ENCODE peak calls at places on chromosome 18, in four cellular contexts. One of them, this sample, is unnamed.

GRCh38 chr18:45374878-45375630 is 240.2 kb upstream of the SLC14A2 start:
- DNase-seq in HepG2: no peak
- DNase-seq in H1: no peak
- DNase-seq in K562: no peak
- DNase-seq in this sample: no peak

GRCh38 chr18:10085405-10085804 is 171.6 kb downstream of the VAPA start:
- DNase-seq in H1: no peak
- DNase-seq in HepG2: no peak
- DNase-seq in K562: no peak
- DNase-seq in this sample: no peak

GRCh38 chr18:24538421-24539264 is 78.2 kb downstream of the HRH4 start:
- DNase-seq in K562: no peak
- DNase-seq in HepG2: no peak
- DNase-seq in H1: no peak
- DNase-seq in this sample: no peak

GRCh38 chr18:59748628-59749360 is 51.6 kb upstream of the CCBE1 start:
- DNase-seq in HepG2: no peak
- DNase-seq in K562: no peak
- DNase-seq in H1: no peak
- DNase-seq in this sample: no peak

GRCh38 chr18:77077401-77077800 is 55.2 kb downstream of the MBP start:
- DNase-seq in K562: no peak
- DNase-seq in H1: no peak
- DNase-seq in HepG2: no peak
- DNase-seq in this sample: no peak

GRCh38 chr18:35155403-35156117 is 85.3 kb upstream of the ZNF397 start:
- DNase-seq in HepG2: peak
- DNase-seq in H1: no peak
- DNase-seq in K562: no peak
- DNase-seq in this sample: no peak

GRCh38 chr18:52903858-52904257 is 563.9 kb downstream of the DCC start:
- DNase-seq in HepG2: peak
- DNase-seq in H1: peak
- DNase-seq in K562: peak
- DNase-seq in this sample: no peak

GRCh38 chr18:22377769-22378168 is 39.9 kb downstream of the CTAGE1 start:
- DNase-seq in HepG2: no peak
- DNase-seq in H1: no peak
- DNase-seq in K562: no peak
- DNase-seq in this sample: no peak

GRCh38 chr18:13414102-13414501 is 195.5 kb downstream of the LDLRAD4 start:
- DNase-seq in HepG2: no peak
- DNase-seq in H1: no peak
- DNase-seq in K562: no peak
- DNase-seq in this sample: no peak

GRCh38 chr18:68519341-68519740 is 195.6 kb downstream of the TMX3 start:
- DNase-seq in HepG2: no peak
- DNase-seq in K562: no peak
- DNase-seq in H1: no peak
- DNase-seq in this sample: no peak

GRCh38 chr18:79544386-79544963 is 135.1 kb upstream of the CTDP1 start:
- DNase-seq in H1: no peak
- DNase-seq in K562: no peak
- DNase-seq in HepG2: no peak
- DNase-seq in this sample: no peak
- H3K4me2 ChIP-seq in H1: no peak
- H3K4me2 ChIP-seq in K562: no peak
- H3K4me2 ChIP-seq in HepG2: no peak
- H3K4me2 ChIP-seq in this sample: no peak

GRCh38 chr18:5542393-5543035 is 1.3 kb downstream of the EPB41L3 start:
- DNase-seq in K562: no peak
- DNase-seq in HepG2: no peak
- DNase-seq in H1: no peak
- DNase-seq in this sample: peak
- TF ChIP-seq EZH2 in K562: no peak
- TF ChIP-seq EZH2 in HepG2: no peak
- TF ChIP-seq EZH2 in H1: no peak
- TF ChIP-seq EZH2 in this sample: no peak

GRCh38 chr18:55783921-55784320 is 195.9 kb upstream of the TCF4 start:
- DNase-seq in HepG2: no peak
- DNase-seq in K562: no peak
- DNase-seq in H1: no peak
- DNase-seq in this sample: no peak

GRCh38 chr18:55779461-55779710 is 191.4 kb upstream of the TCF4 start:
- DNase-seq in K562: no peak
- DNase-seq in HepG2: no peak
- DNase-seq in H1: no peak
- DNase-seq in this sample: no peak

GRCh38 chr18:55779711-55780590 is 192.0 kb upstream of the TCF4 start:
- DNase-seq in HepG2: no peak
- DNase-seq in H1: peak
- DNase-seq in K562: peak
- DNase-seq in this sample: peak

GRCh38 chr18:55780591-55781071 is 192.6 kb upstream of the TCF4 start:
- DNase-seq in H1: no peak
- DNase-seq in K562: no peak
- DNase-seq in HepG2: no peak
- DNase-seq in this sample: peak

GRCh38 chr18:55781481-55781957 is 193.5 kb upstream of the TCF4 start:
- DNase-seq in H1: peak
- DNase-seq in K562: peak
- DNase-seq in HepG2: no peak
- DNase-seq in this sample: peak
- TF ChIP-seq JUN in H1: no peak
- TF ChIP-seq JUN in K562: no peak
- TF ChIP-seq JUN in HepG2: no peak
- TF ChIP-seq JUN in this sample: no peak

GRCh38 chr18:62739911-62740310 is 24.6 kb downstream of the PHLPP1 start:
- DNase-seq in H1: no peak
- DNase-seq in K562: no peak
- DNase-seq in HepG2: no peak
- DNase-seq in this sample: no peak

GRCh38 chr18:62745089-62745751 is 29.9 kb downstream of the PHLPP1 start:
- DNase-seq in K562: peak
- DNase-seq in H1: no peak
- DNase-seq in HepG2: no peak
- DNase-seq in this sample: no peak

GRCh38 chr18:62741584-62741983 is 26.2 kb downstream of the PHLPP1 start:
- DNase-seq in H1: no peak
- DNase-seq in K562: no peak
- DNase-seq in HepG2: peak
- DNase-seq in this sample: no peak

GRCh38 chr18:62741118-62741566 is 25.8 kb downstream of the PHLPP1 start:
- DNase-seq in HepG2: peak
- DNase-seq in K562: peak
- DNase-seq in H1: no peak
- DNase-seq in this sample: peak

DNA sequence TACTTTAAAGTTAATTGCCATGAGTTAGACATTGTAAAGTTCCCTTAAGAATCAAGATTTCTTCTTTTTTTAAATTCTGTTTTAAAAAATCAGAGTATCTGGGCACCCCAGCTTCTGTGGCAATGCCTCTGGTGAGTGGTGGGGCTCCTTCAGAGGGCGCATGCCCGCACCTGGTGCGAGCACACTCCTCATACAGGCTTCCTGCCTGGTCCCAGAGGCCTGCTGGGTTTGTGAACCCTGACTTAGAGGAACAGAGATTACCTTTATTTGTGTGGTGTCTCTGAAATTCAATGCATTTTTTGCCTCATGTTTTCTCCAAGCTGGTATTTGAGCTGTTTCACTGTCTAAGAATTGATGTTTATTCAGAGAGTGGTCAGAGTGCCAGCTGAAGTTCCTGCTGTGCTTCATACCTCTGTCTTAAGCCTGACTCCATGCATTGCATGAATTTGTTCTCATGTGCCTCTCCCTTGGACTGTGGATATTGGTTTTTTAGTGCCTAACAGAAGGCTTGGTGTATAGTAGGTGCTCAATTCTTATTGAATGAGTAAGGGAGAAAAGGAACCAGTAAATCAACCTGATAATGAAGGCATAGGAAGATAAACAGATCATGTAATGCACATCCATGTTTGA is 28.9 kb downstream of the PHLPP1 start:
- DNase-seq in K562: no peak
- DNase-seq in H1: no peak
- DNase-seq in HepG2: peak
- DNase-seq in this sample: no peak
- H3K4me2 ChIP-seq in K562: no peak
- H3K4me2 ChIP-seq in H1: peak
- H3K4me2 ChIP-seq in HepG2: peak
- H3K4me2 ChIP-seq in this sample: no peak

GRCh38 chr18:58726671-58727070 is 55.4 kb downstream of the MALT1 start:
- DNase-seq in HepG2: no peak
- DNase-seq in H1: no peak
- DNase-seq in K562: no peak
- DNase-seq in this sample: no peak
- TF ChIP-seq EZH2 in HepG2: no peak
- TF ChIP-seq EZH2 in H1: no peak
- TF ChIP-seq EZH2 in K562: no peak
- TF ChIP-seq EZH2 in this sample: no peak

DNA sequence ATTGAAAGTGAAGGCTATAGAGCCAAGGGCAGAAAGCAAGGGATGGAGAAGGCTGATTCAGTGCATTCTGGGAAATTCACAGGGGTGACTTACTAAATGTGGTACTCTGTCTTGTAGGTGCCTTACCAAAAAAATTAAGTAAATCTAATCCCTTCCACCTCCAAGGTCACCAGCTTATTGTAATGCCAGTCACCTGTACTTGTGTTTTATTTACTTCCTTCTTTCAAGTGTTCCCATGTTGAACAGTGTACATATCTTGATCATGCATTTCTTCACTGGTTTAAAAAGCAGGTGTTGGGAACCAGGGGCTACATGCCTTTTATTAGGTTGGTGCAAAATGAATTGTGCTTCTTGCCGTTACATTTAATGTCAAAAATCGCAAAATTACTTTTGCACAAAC is 137.0 kb upstream of the ARHGAP28 start:
- DNase-seq in H1: no peak
- DNase-seq in HepG2: no peak
- DNase-seq in K562: no peak
- DNase-seq in this sample: no peak
- TF ChIP-seq JUN in H1: no peak
- TF ChIP-seq JUN in HepG2: no peak
- TF ChIP-seq JUN in K562: no peak
- TF ChIP-seq JUN in this sample: no peak

GRCh38 chr18:8800041-8800441 is 94.7 kb downstream of the MTCL1 start:
- DNase-seq in HepG2: no peak
- DNase-seq in H1: no peak
- DNase-seq in K562: no peak
- DNase-seq in this sample: no peak
- H3K4me2 ChIP-seq in HepG2: no peak
- H3K4me2 ChIP-seq in H1: no peak
- H3K4me2 ChIP-seq in K562: no peak
- H3K4me2 ChIP-seq in this sample: no peak